ENCODE peak calls at places on chromosomes 2 and 18, in ten cellular contexts. I, O, B, H, S, J, C, Y, W and T are unnamed samples.

GRCh38 chr2:100755441-100755840 is 64.5 kb upstream of the NPAS2 start:
- DNase-seq in I (no peak), O (no peak), B (no peak), H (no peak), S (no peak), J (no peak), C (no peak), Y (no peak), W (no peak), T (no peak)

GRCh38 chr2:232492236-232492848 is 4.7 kb upstream of the ECEL1 start:
- DNase-seq in I (no peak), O (no peak), B (peak), H (no peak), S (no peak), J (no peak), C (no peak), Y (no peak), W (no peak), T (no peak)

GRCh38 chr2:101386599-101387150 is 628 bp downstream of the CREG2 start:
- DNase-seq in I (no peak), O (no peak), B (peak), H (no peak), S (no peak), J (no peak), C (no peak), Y (no peak), W (peak), T (no peak)

GRCh38 chr2:71358931-71359671 is 27.5 kb downstream of the ZNF638 start:
- DNase-seq in I (no peak), O (no peak), B (no peak), H (peak), S (no peak), J (no peak), C (peak), Y (no peak), W (no peak), T (no peak)

GRCh38 chr2:207748993-207749392 is 20.7 kb downstream of the FZD5 start:
- DNase-seq in I (no peak), O (no peak), B (no peak), H (no peak), S (no peak), J (no peak), C (no peak), Y (no peak), W (no peak), T (no peak)

GRCh38 chr2:145860083-145860482 is 1340.2 kb upstream of the ZEB2 start:
- DNase-seq in I (no peak), O (no peak), B (no peak), H (no peak), S (no peak), J (no peak), C (no peak), Y (no peak), W (no peak), T (no peak)

GRCh38 chr2:219104107-219105050 is 43.7 kb upstream of the IHH start:
- DNase-seq in I (peak), O (peak), B (no peak), H (peak), S (peak), J (no peak), C (peak), Y (no peak), W (peak), T (peak)

GRCh38 chr2:134988994-134989605 is 58.1 kb downstream of the MAP3K19 start:
- DNase-seq in I (peak), O (no peak), B (no peak), H (peak), S (peak), J (no peak), C (peak), Y (no peak), W (no peak), T (peak)

GRCh38 chr2:231347081-231347480 is 48.4 kb upstream of the B3GNT7 start:
- DNase-seq in I (no peak), O (no peak), B (no peak), H (no peak), S (no peak), J (no peak), C (no peak), Y (no peak), W (peak), T (no peak)

GRCh38 chr2:239467281-239467955 is 66.6 kb upstream of the HDAC4 start:
- DNase-seq in I (no peak), O (no peak), B (no peak), H (no peak), S (no peak), J (no peak), C (no peak), Y (no peak), W (no peak), T (no peak)

GRCh38 chr18:6221602-6222014 is 193.1 kb downstream of the L3MBTL4 start:
- DNase-seq in I (no peak), O (no peak), B (no peak), H (no peak), S (no peak), J (no peak), C (no peak), Y (no peak), W (no peak), T (no peak)

GRCh38 chr2:33042226-33042625 is 95.5 kb downstream of the LTBP1 start:
- DNase-seq in I (no peak), O (no peak), B (no peak), H (no peak), S (no peak), J (no peak), C (no peak), Y (no peak), W (no peak), T (no peak)

GRCh38 chr18:39350916-39351315 is 1785.3 kb upstream of the CELF4 start:
- DNase-seq in I (no peak), O (no peak), B (no peak), H (no peak), S (no peak), J (no peak), C (no peak), Y (no peak), W (no peak), T (no peak)

GRCh38 chr2:232633413-232634318 is at the start of gene EFHD1:
- DNase-seq in I (peak), O (peak), B (peak), H (no peak), S (no peak), J (peak), C (no peak), Y (peak), W (peak), T (no peak)